ENCODE peak calls at places on chromosomes 11 and 22, in four cellular contexts. W is NCI-H1105, H is NCI-H1930, R is RWPE1. A is an unnamed sample.

GRCh38 chr22:31143038-31143437 is 2.7 kb upstream of the PLA2G3 start:
- DNase-seq in W (no peak), H (no peak), R (no peak), A (no peak)

GRCh38 chr11:11416917-11417316 is 63.9 kb upstream of the CSNK2A3 start:
- DNase-seq in W (no peak), H (no peak), R (peak), A (no peak)

GRCh38 chr11:3164138-3164539 is 971 bp downstream of the OSBPL5 start:
- DNase-seq in W (no peak), H (no peak), R (no peak), A (no peak)

GRCh38 chr11:107397357-107397756 is 60.3 kb downstream of the CWF19L2 start:
- DNase-seq in W (no peak), H (no peak), R (peak), A (no peak)

GRCh38 chr22:25844601-25845000 is 102.6 kb downstream of the MYO18B start:
- DNase-seq in W (no peak), H (no peak), R (no peak), A (no peak)

GRCh38 chr11:12184696-12185095 is 74.3 kb downstream of the MICAL2 start:
- DNase-seq in W (no peak), H (no peak), R (no peak), A (no peak)

GRCh38 chr22:47552541-47553205 is 790.2 kb downstream of the TBC1D22A start:
- DNase-seq in W (no peak), H (no peak), R (no peak), A (no peak)

GRCh38 chr22:37053310-37054077 is 2.0 kb downstream of the KCTD17 start:
- DNase-seq in W (no peak), H (no peak), R (no peak), A (no peak)

GRCh38 chr22:30891443-30891755 is 77.2 kb downstream of the MORC2 start:
- DNase-seq in W (no peak), H (no peak), R (no peak), A (no peak)

GRCh38 chr11:19328586-19329311 is 88.0 kb upstream of the E2F8 start:
- DNase-seq in W (no peak), H (no peak), R (no peak), A (no peak)

GRCh38 chr11:69215784-69216415 is 60.2 kb downstream of the SMIM38 start:
- DNase-seq in W (no peak), H (no peak), R (peak), A (no peak)

GRCh38 chr22:38872831-38873248 is 824 bp upstream of the CBX6 start:
- DNase-seq in W (peak), H (no peak), R (no peak), A (no peak)

GRCh38 chr11:16194566-16194965 is 161.8 kb downstream of the SOX6 start:
- DNase-seq in W (no peak), H (no peak), R (no peak), A (no peak)

GRCh38 chr11:10481567-10482349 is 26.7 kb downstream of the AMPD3 start:
- DNase-seq in W (no peak), H (no peak), R (no peak), A (no peak)

GRCh38 chr11:35005156-35005780 is 88.8 kb downstream of the PDHX start:
- DNase-seq in W (peak), H (no peak), R (no peak), A (no peak)

GRCh38 chr22:34278121-34278520 is 357.8 kb upstream of the LARGE1 start:
- DNase-seq in W (no peak), H (no peak), R (no peak), A (no peak)

GRCh38 chr11:82981852-82982251 is 80.3 kb downstream of the DDIAS start:
- DNase-seq in W (no peak), H (no peak), R (no peak), A (no peak)

GRCh38 chr11:69000831-69001245 is 12.2 kb downstream of the MRGPRF start:
- DNase-seq in W (no peak), H (no peak), R (peak), A (no peak)

GRCh38 chr22:20106849-20107237 is 9.1 kb upstream of the RANBP1 start:
- DNase-seq in W (no peak), H (no peak), R (no peak), A (no peak)

GRCh38 chr11:77199346-77199745 is 71.3 kb downstream of the MYO7A start:
- DNase-seq in W (no peak), H (no peak), R (no peak), A (no peak)

GRCh38 chr22:45626198-45626651 is 45.4 kb upstream of the ATXN10 start:
- DNase-seq in W (no peak), H (no peak), R (peak), A (no peak)

GRCh38 chr11:77821349-77821851 is 456 bp downstream of the AAMDC start:
- DNase-seq in W (peak), H (no peak), R (peak), A (no peak)